ENCODE peak calls at places on chromosome 19, in six cellular contexts. F is IMR-90, Y is uterus, M is mammary epithelial cell, K is testis, O is cardiac muscle cell. A is an unnamed sample. For H3K4me1, the result is how much of the 10 kb centered on the place peaks cover.

GRCh38 chr19:3075605-3076431 is 13.5 kb upstream of the TLE5 start:
- DNase-seq in F (no peak), Y (no peak), M (peak), K (peak), O (peak), A (peak)

GRCh38 chr19:48997972-48998371 is 4.3 kb downstream of the RUVBL2 start:
- DNase-seq in F (peak), Y (no peak), M (no peak), K (peak), O (peak), A (peak)

GRCh38 chr19:38519168-38519567 is 85.7 kb downstream of the RYR1 start:
- DNase-seq in F (no peak), Y (no peak), M (no peak), K (no peak), O (no peak), A (no peak)

GRCh38 chr19:7191946-7192691 is 102.1 kb downstream of the INSR start:
- DNase-seq in F (no peak), Y (no peak), M (no peak), K (no peak), O (no peak), A (peak)

GRCh38 chr19:42284641-42285341 is 15.7 kb downstream of the CIC start:
- DNase-seq in F (no peak), Y (peak), M (no peak), K (no peak), O (peak), A (peak)

GRCh38 chr19:33883869-33884519 is 87.3 kb downstream of the KCTD15 start:
- DNase-seq in F (no peak), Y (no peak), M (no peak), K (peak), O (no peak), A (no peak)

GRCh38 chr19:13209797-13210775 is 59.9 kb downstream of the IER2 start:
- DNase-seq in F (no peak), Y (no peak), M (no peak), K (no peak), O (no peak), A (no peak)

GRCh38 chr19:33558846-33559245 is 37.3 kb upstream of the PEPD start:
- DNase-seq in F (no peak), Y (no peak), M (peak), K (no peak), O (no peak), A (peak)

GRCh38 chr19:48975947-48976847 is 11.1 kb downstream of the FTL start:
- DNase-seq in F (no peak), Y (no peak), M (no peak), K (peak), O (peak), A (peak)

GRCh38 chr19:57111329-57111644 is 8.5 kb upstream of the USP29 start:
- DNase-seq in F (no peak), Y (no peak), M (no peak), K (no peak), O (no peak), A (no peak)

GRCh38 chr19:33368074-33368864 is 5.2 kb upstream of the CEBPG start:
- DNase-seq in F (peak), Y (no peak), M (peak), K (no peak), O (peak), A (peak)

GRCh38 chr19:28578208-28578607 is 634.7 kb downstream of the UQCRFS1 start:
- DNase-seq in F (no peak), Y (no peak), M (no peak), K (no peak), O (no peak), A (no peak)

GRCh38 chr19:54481326-54481930 is 8.3 kb upstream of the CDC42EP5 start:
- DNase-seq in F (peak), Y (no peak), M (peak), K (peak), O (peak), A (peak)

GRCh38 chr19:9705836-9706235 is 30.9 kb upstream of the ZNF562 start:
- DNase-seq in F (no peak), Y (no peak), M (no peak), K (no peak), O (no peak), A (no peak)

DNA sequence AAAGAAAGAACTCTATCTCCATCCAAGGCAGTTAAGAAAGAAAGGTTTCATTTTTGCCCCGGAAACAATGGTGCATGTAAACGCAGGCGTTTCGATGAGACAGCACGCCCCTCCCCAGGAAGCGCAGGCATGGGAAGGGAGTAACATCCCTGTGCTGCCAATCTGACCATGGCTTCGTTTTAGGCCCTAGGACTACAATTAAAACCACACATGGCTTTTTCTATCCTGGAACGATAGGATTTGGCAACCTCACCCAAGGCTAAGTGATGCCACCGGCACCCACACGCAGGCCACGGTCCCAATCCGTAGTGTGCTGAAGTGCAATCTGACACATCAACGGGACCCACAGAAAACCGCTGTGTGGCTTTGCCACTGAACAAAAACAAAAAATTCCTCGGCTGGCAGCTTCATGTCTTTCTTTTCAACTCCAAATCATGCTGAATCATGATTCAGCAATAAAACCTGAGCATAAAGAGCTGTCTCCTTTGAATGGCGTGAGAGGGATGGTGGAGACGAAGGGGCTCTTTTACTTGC is 24.2 kb downstream of the RANBP3 start:
- DNase-seq in F (no peak), Y (no peak), M (peak), K (no peak), O (no peak), A (peak)
- H3K4me1 ChIP-seq in F (under half), Y (under half), M (under half), K (under half), O (half or more), A (under half)

GRCh38 chr19:11205939-11206570 is 8.7 kb upstream of the KANK2 start:
- DNase-seq in F (no peak), Y (no peak), M (no peak), K (no peak), O (no peak), A (no peak)
- H3K4me1 ChIP-seq in F (under half), Y (under half), M (under half), K (under half), O (under half), A (under half)

GRCh38 chr19:40357655-40358054 is 9.2 kb downstream of the PLD3 start:
- DNase-seq in F (peak), Y (no peak), M (no peak), K (no peak), O (no peak), A (peak)
- H3K4me1 ChIP-seq in F (under half), Y (under half), M (under half), K (under half), O (under half), A (under half)

GRCh38 chr19:31352782-31353651 is 3.8 kb upstream of the TSHZ3 start:
- DNase-seq in F (no peak), Y (no peak), M (no peak), K (no peak), O (no peak), A (no peak)

GRCh38 chr19:31352296-31352781 is 3.1 kb upstream of the TSHZ3 start:
- DNase-seq in F (no peak), Y (no peak), M (no peak), K (no peak), O (no peak), A (no peak)

GRCh38 chr19:31350033-31350692 is 927 bp upstream of the TSHZ3 start:
- DNase-seq in F (no peak), Y (peak), M (no peak), K (no peak), O (no peak), A (peak)

GRCh38 chr19:31350693-31351211 is 1.5 kb upstream of the TSHZ3 start:
- DNase-seq in F (peak), Y (peak), M (peak), K (peak), O (peak), A (peak)

DNA sequence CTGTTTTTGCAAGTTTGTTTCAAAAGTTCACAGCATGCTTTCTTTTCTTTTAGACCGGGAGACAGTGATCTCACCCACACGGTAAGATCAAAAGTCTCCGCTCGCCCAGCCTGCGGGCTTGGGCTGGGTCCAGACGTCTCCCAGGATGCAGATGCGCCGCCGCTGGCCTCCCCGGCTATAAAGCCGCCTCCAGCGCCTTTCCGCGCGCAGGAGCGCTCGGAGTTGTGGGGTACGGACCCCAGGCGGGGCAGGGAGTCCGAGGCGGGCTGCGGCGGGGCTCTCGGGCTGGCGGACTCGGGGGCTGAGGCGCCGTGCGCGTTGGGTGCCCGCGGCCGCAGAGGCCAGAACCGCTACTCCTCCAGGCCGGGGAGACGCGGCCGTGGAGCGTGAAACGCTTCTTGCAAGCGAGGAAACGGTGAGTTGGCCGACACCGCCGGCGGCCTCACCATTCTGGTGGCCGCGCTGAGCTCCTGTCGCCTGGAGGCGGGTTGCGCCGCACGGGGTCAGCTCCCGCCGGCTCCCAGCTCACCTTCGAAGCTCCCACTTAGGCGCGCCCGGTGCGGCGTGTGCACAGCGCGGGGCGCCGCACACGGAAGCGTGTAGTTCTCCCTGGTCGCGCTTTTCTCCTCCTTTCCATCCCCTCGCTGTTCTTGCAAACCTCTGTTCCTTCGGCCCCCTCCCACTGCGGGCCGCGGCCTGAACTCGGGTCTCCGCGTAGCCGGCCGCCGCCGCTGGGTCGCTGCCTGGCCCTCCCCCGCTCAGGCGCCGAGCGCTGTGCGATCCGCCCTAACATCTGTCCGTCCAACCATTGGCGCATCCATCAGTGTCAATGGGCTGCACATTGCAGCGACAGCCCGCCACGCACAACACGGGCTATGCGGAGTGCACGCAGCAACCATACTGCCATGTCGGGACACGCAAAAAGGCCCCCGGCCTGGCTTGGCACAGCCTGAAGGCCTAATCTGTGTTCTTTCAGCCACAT is 2.3 kb upstream of the TSHZ3 start:
- DNase-seq in F (peak), Y (peak), M (peak), K (peak), O (peak), A (peak)
- H3K4me1 ChIP-seq in F (under half), Y (under half), M (under half), K (under half), O (under half), A (under half)

GRCh38 chr19:50427318-50427925 is 5.3 kb upstream of the MYBPC2 start:
- DNase-seq in F (no peak), Y (no peak), M (no peak), K (no peak), O (no peak), A (no peak)
- H3K4me1 ChIP-seq in F (under half), Y (under half), M (under half), K (under half), O (under half), A (under half)